ENCODE peak calls at places on chromosome 1, in eight cellular contexts. S, Y, G, K, A, C, Z and J are unnamed samples.

GRCh38 chr1:245858022-245858421 is 649.1 kb downstream of the SMYD3 start:
- DNase-seq in S (no peak), Y (no peak), G (no peak), K (no peak), A (no peak), C (no peak), Z (no peak), J (no peak)

GRCh38 chr1:92755541-92756351 is 29.2 kb downstream of the EVI5 start:
- DNase-seq in S (no peak), Y (no peak), G (peak; percentile 80), K (no peak), A (peak; percentile 85), C (peak; percentile 69), Z (no peak), J (no peak)

GRCh38 chr1:92736395-92736794 is 48.5 kb downstream of the EVI5 start:
- DNase-seq in S (peak; percentile 43), Y (no peak), G (no peak), K (no peak), A (peak; percentile 19), C (no peak), Z (peak; percentile 37), J (no peak)

GRCh38 chr1:41499591-41499990 is 15.1 kb upstream of the EDN2 start:
- DNase-seq in S (no peak), Y (no peak), G (no peak), K (no peak), A (no peak), C (no peak), Z (no peak), J (no peak)

GRCh38 chr1:9612871-9613624 is 24.3 kb downstream of the TMEM201 start:
- DNase-seq in S (no peak), Y (no peak), G (no peak), K (no peak), A (no peak), C (no peak), Z (no peak), J (no peak)

GRCh38 chr1:53127546-53127945 is 14.9 kb downstream of the SLC1A7 start:
- DNase-seq in S (no peak), Y (peak; percentile 17), G (no peak), K (no peak), A (no peak), C (no peak), Z (no peak), J (no peak)

GRCh38 chr1:232952514-232953175 is 2.2 kb downstream of the NTPCR start:
- DNase-seq in S (peak; percentile 89), Y (peak; percentile 17), G (no peak), K (peak; percentile 83), A (peak; percentile 54), C (no peak), Z (peak; percentile 72), J (no peak)

GRCh38 chr1:181541947-181542346 is 58.6 kb downstream of the CACNA1E start:
- DNase-seq in S (no peak), Y (no peak), G (no peak), K (no peak), A (peak; percentile 0), C (no peak), Z (no peak), J (no peak)

GRCh38 chr1:25727026-25727818 is 72.8 kb upstream of the SELENON start:
- DNase-seq in S (no peak), Y (no peak), G (no peak), K (no peak), A (peak; percentile 22), C (no peak), Z (no peak), J (no peak)

GRCh38 chr1:212207822-212208520 is 77.2 kb upstream of the PPP2R5A start:
- DNase-seq in S (no peak), Y (no peak), G (no peak), K (no peak), A (no peak), C (no peak), Z (no peak), J (no peak)

GRCh38 chr1:165826565-165826964 is 849 bp upstream of the UCK2 start:
- DNase-seq in S (no peak), Y (no peak), G (no peak), K (no peak), A (no peak), C (no peak), Z (no peak), J (no peak)

GRCh38 chr1:218454700-218455282 is 109.7 kb downstream of the TGFB2 start:
- DNase-seq in S (no peak), Y (no peak), G (no peak), K (no peak), A (no peak), C (no peak), Z (peak; percentile 62), J (no peak)

GRCh38 chr1:89557954-89558353 is 33.3 kb downstream of the LRRC8B start:
- DNase-seq in S (peak; percentile 23), Y (no peak), G (no peak), K (no peak), A (no peak), C (no peak), Z (peak; percentile 56), J (no peak)

GRCh38 chr1:187999973-188000372 is 1171.2 kb downstream of the PLA2G4A start:
- DNase-seq in S (peak; percentile 18), Y (no peak), G (no peak), K (no peak), A (peak; percentile 16), C (no peak), Z (peak; percentile 11), J (no peak)

GRCh38 chr1:227774051-227774720 is 39.0 kb downstream of the SNAP47 start:
- DNase-seq in S (no peak), Y (peak; percentile 30), G (no peak), K (no peak), A (no peak), C (no peak), Z (no peak), J (no peak)

GRCh38 chr1:3481836-3482589 is 27.5 kb downstream of the ARHGEF16 start:
- DNase-seq in S (no peak), Y (no peak), G (no peak), K (no peak), A (no peak), C (no peak), Z (peak; percentile 83), J (no peak)

GRCh38 chr1:6287431-6287886 is 26.6 kb upstream of the GPR153 start:
- DNase-seq in S (no peak), Y (no peak), G (no peak), K (no peak), A (peak; percentile 66), C (no peak), Z (no peak), J (no peak)

GRCh38 chr1:20063861-20064292 is 6.1 kb upstream of the PLA2G5 start:
- DNase-seq in S (no peak), Y (no peak), G (no peak), K (no peak), A (peak; percentile 78), C (no peak), Z (peak; percentile 88), J (no peak)

GRCh38 chr1:203668401-203668800 is 41.8 kb downstream of the ATP2B4 start:
- DNase-seq in S (no peak), Y (no peak), G (no peak), K (no peak), A (no peak), C (no peak), Z (no peak), J (no peak)

GRCh38 chr1:90605070-90605469 is 112.0 kb downstream of the BARHL2 start:
- DNase-seq in S (no peak), Y (no peak), G (no peak), K (no peak), A (no peak), C (no peak), Z (no peak), J (no peak)

GRCh38 chr1:222892137-222892763 is 77.4 kb downstream of the DISP1 start:
- DNase-seq in S (no peak), Y (no peak), G (no peak), K (no peak), A (peak; percentile 88), C (no peak), Z (peak; percentile 83), J (no peak)

GRCh38 chr1:231626951-231627614 is 493 bp downstream of the DISC1 start:
- DNase-seq in S (peak; percentile 88), Y (peak; percentile 48), G (peak; percentile 80), K (peak; percentile 78), A (peak; percentile 37), C (peak; percentile 85), Z (peak; percentile 59), J (no peak)

GRCh38 chr1:235077571-235078479 is 50.8 kb downstream of the TOMM20 start:
- DNase-seq in S (no peak), Y (no peak), G (no peak), K (no peak), A (peak; percentile 72), C (no peak), Z (no peak), J (no peak)

GRCh38 chr1:2320760-2321159 is 70.6 kb downstream of the MORN1 start:
- DNase-seq in S (no peak), Y (no peak), G (no peak), K (no peak), A (no peak), C (no peak), Z (no peak), J (no peak)
- H3K27ac ChIP-seq in S (no peak overlapping the region), Y (no peak overlapping the region), G (no peak overlapping the region), K (no peak overlapping the region), A (no peak overlapping the region), C (no peak overlapping the region), Z (no peak overlapping the region), J (no peak overlapping the region)

DNA sequence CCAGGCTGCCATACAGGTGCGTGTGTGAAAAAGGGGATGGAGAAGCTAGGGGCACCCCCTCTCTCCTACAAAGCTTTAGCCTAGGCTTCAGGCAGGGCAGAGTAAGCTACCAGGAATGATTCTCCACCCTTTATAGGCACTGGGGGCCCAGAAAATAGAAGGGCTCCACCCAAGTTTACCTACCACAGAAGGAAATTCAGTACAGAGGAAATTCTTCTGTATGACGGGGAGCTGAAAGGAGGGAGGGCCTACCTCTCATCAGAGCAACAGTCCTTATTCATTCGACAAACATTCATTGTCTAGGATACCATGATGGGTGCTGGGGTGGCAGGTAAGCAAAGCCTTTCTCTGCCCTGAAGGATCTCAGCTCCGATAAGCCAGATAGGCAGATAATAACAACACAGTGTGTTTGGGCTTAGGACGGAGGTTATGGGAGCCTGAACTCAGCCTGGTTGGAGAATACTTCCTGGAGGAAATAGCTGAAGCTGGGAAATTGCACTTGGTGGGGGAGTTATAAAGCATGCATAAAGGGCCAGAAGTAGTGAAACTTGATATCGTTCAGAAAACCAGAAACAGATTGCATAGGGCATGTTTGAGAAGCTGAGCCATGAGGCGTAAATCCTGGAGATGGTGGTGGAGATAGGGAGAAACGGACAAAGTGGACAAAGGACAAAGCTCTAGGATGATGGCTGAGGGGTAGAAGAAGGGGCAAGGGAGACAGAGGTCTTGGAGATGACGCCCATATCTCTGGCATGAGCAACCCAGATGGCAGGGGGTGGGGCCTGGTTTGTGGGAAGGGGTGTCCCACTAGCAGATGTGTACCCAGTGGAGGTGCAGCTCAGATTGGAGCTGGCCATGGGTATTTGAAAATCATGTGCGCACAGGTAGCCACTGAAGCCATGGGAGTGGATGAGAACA is 5.3 kb upstream of the P3R3URF start:
- DNase-seq in S (no peak), Y (no peak), G (no peak), K (no peak), A (peak; percentile 59), C (no peak), Z (peak; percentile 83), J (no peak)
- H3K27ac ChIP-seq in S (no peak overlapping the region), Y (no peak overlapping the region), G (peak overlapping the region; percentile 45), K (no peak overlapping the region), A (no peak overlapping the region), C (no peak overlapping the region), Z (peak overlapping the region; percentile 99), J (peak overlapping the region; percentile 98)

GRCh38 chr1:31798433-31799195 is 17.2 kb downstream of the SPOCD1 start:
- DNase-seq in S (no peak), Y (no peak), G (no peak), K (no peak), A (peak; percentile 97), C (no peak), Z (peak; percentile 87), J (peak; percentile 78)
- H3K27ac ChIP-seq in S (no peak overlapping the region), Y (no peak overlapping the region), G (no peak overlapping the region), K (no peak overlapping the region), A (peak overlapping the region; percentile 90), C (no peak overlapping the region), Z (peak overlapping the region; percentile 74), J (peak overlapping the region; percentile 73)

GRCh38 chr1:161226759-161227158 is 899 bp downstream of the TOMM40L start:
- DNase-seq in S (no peak), Y (no peak), G (no peak), K (no peak), A (no peak), C (no peak), Z (no peak), J (no peak)
- H3K27ac ChIP-seq in S (peak overlapping the region; percentile 84), Y (no peak overlapping the region), G (peak overlapping the region; percentile 92), K (no peak overlapping the region), A (peak overlapping the region; percentile 62), C (peak overlapping the region; percentile 74), Z (peak overlapping the region; percentile 33), J (peak overlapping the region; percentile 47)